ENCODE peak calls at places on chromosomes 3 and 15, in four cellular contexts. C is D341Med, Q is occipital lobe, N is mucosa of descending colon. E is an unnamed sample.
A peak's percentile ranks its signal among the peaks of the same experiment; 100 is the strongest.

GRCh38 chr15:60551147-60551780 is 72.3 kb upstream of the ICE2 start:
- DNase-seq in C (no peak), Q (no peak), N (no peak), E (no peak)

GRCh38 chr3:181847276-181847675 is 135.6 kb downstream of the SOX2 start:
- DNase-seq in C (no peak), Q (no peak), N (no peak), E (no peak)

GRCh38 chr3:135352213-135352612 is 557.2 kb downstream of the EPHB1 start:
- DNase-seq in C (no peak), Q (no peak), N (no peak), E (no peak)

GRCh38 chr3:127011270-127011992 is 28.5 kb downstream of the PLXNA1 start:
- DNase-seq in C (peak; percentile 64), Q (no peak), N (no peak), E (no peak)

GRCh38 chr3:100873624-100874023 is 119.6 kb downstream of the ABI3BP start:
- DNase-seq in C (no peak), Q (no peak), N (no peak), E (no peak)

GRCh38 chr3:119069725-119070124 is 35.1 kb upstream of the IGSF11 start:
- DNase-seq in C (no peak), Q (no peak), N (no peak), E (no peak)

GRCh38 chr3:59978979-59979378 is 929.2 kb upstream of the CFAP20DC start:
- DNase-seq in C (no peak), Q (no peak), N (no peak), E (no peak)

GRCh38 chr3:107752202-107752990 is 229.6 kb downstream of the BBX start:
- DNase-seq in C (no peak), Q (no peak), N (no peak), E (no peak)

GRCh38 chr3:58588030-58588614 is 10.9 kb upstream of the FAM107A start:
- DNase-seq in C (no peak), Q (no peak), N (no peak), E (no peak)

GRCh38 chr3:50388021-50388719 is 28.8 kb upstream of the TMEM115 start:
- DNase-seq in C (peak; percentile 85), Q (no peak), N (no peak), E (no peak)

GRCh38 chr3:292038-292437 is 95.5 kb downstream of the CHL1 start:
- DNase-seq in C (no peak), Q (no peak), N (no peak), E (no peak)

GRCh38 chr3:59754456-59754855 is 704.6 kb upstream of the CFAP20DC start:
- DNase-seq in C (no peak), Q (no peak), N (no peak), E (no peak)

GRCh38 chr3:55746808-55747413 is 259.8 kb upstream of the WNT5A start:
- DNase-seq in C (no peak), Q (no peak), N (no peak), E (no peak)

GRCh38 chr3:172321035-172321434 is 127.2 kb downstream of the GHSR start:
- DNase-seq in C (no peak), Q (no peak), N (no peak), E (no peak)

GRCh38 chr3:38002291-38002876 is 11.8 kb downstream of the VILL start:
- DNase-seq in C (no peak), Q (no peak), N (peak; percentile 35), E (no peak)

GRCh38 chr15:77440378-77440999 is 19.8 kb downstream of the HMG20A start:
- DNase-seq in C (no peak), Q (no peak), N (no peak), E (no peak)

GRCh38 chr3:33386631-33387030 is 53.6 kb downstream of the UBP1 start:
- DNase-seq in C (no peak), Q (no peak), N (no peak), E (no peak)

GRCh38 chr3:82294609-82295008 is 533.2 kb upstream of the GBE1 start:
- DNase-seq in C (no peak), Q (no peak), N (no peak), E (no peak)